ENCODE peak calls at places on chromosomes 2 and 18, in eight cellular contexts. One of them, this sample, is unnamed.

GRCh38 chr2:202237787-202238233 is 587 bp downstream of the SUMO1 start:
- DNase-seq in CD8-positive, alpha-beta T cell: no peak
- DNase-seq in breast epithelium: no peak
- DNase-seq in H1: no peak
- DNase-seq in body of pancreas: peak
- DNase-seq in neural progenitor cell: peak
- DNase-seq in cardiac muscle cell: peak
- DNase-seq in esophagus squamous epithelium: no peak
- DNase-seq in this sample: peak

GRCh38 chr2:218186355-218186766 is 19.6 kb upstream of the CXCR1 start:
- DNase-seq in CD8-positive, alpha-beta T cell: peak
- DNase-seq in breast epithelium: peak
- DNase-seq in H1: peak
- DNase-seq in body of pancreas: peak
- DNase-seq in neural progenitor cell: peak
- DNase-seq in cardiac muscle cell: peak
- DNase-seq in esophagus squamous epithelium: no peak
- DNase-seq in this sample: peak

GRCh38 chr2:120538691-120539420 is 192.9 kb downstream of the INHBB start:
- DNase-seq in CD8-positive, alpha-beta T cell: no peak
- DNase-seq in breast epithelium: peak
- DNase-seq in H1: no peak
- DNase-seq in body of pancreas: no peak
- DNase-seq in neural progenitor cell: no peak
- DNase-seq in cardiac muscle cell: no peak
- DNase-seq in esophagus squamous epithelium: no peak
- DNase-seq in this sample: no peak

GRCh38 chr2:38163006-38163405 is 87.1 kb upstream of the CYP1B1 start:
- DNase-seq in CD8-positive, alpha-beta T cell: no peak
- DNase-seq in breast epithelium: no peak
- DNase-seq in H1: no peak
- DNase-seq in body of pancreas: no peak
- DNase-seq in neural progenitor cell: no peak
- DNase-seq in cardiac muscle cell: no peak
- DNase-seq in esophagus squamous epithelium: no peak
- DNase-seq in this sample: no peak

GRCh38 chr2:157246212-157247067 is 11.1 kb upstream of the GALNT5 start:
- DNase-seq in CD8-positive, alpha-beta T cell: no peak
- DNase-seq in breast epithelium: no peak
- DNase-seq in H1: peak
- DNase-seq in body of pancreas: no peak
- DNase-seq in neural progenitor cell: peak
- DNase-seq in cardiac muscle cell: no peak
- DNase-seq in esophagus squamous epithelium: no peak
- DNase-seq in this sample: no peak

GRCh38 chr2:232698552-232699091 is 1.5 kb downstream of the GIGYF2 start:
- DNase-seq in CD8-positive, alpha-beta T cell: no peak
- DNase-seq in breast epithelium: no peak
- DNase-seq in H1: no peak
- DNase-seq in body of pancreas: no peak
- DNase-seq in neural progenitor cell: no peak
- DNase-seq in cardiac muscle cell: no peak
- DNase-seq in esophagus squamous epithelium: no peak
- DNase-seq in this sample: no peak

GRCh38 chr18:48776161-48776555 is 174.6 kb downstream of the SMAD7 start:
- DNase-seq in CD8-positive, alpha-beta T cell: no peak
- DNase-seq in breast epithelium: no peak
- DNase-seq in H1: no peak
- DNase-seq in body of pancreas: no peak
- DNase-seq in neural progenitor cell: no peak
- DNase-seq in cardiac muscle cell: no peak
- DNase-seq in esophagus squamous epithelium: no peak
- DNase-seq in this sample: no peak

GRCh38 chr2:191056218-191056617 is 42.2 kb upstream of the STAT1 start:
- DNase-seq in CD8-positive, alpha-beta T cell: no peak
- DNase-seq in breast epithelium: no peak
- DNase-seq in H1: no peak
- DNase-seq in body of pancreas: no peak
- DNase-seq in neural progenitor cell: no peak
- DNase-seq in cardiac muscle cell: no peak
- DNase-seq in esophagus squamous epithelium: no peak
- DNase-seq in this sample: no peak

GRCh38 chr18:27780061-27780740 is 396.7 kb downstream of the CDH2 start:
- DNase-seq in CD8-positive, alpha-beta T cell: no peak
- DNase-seq in breast epithelium: no peak
- DNase-seq in H1: no peak
- DNase-seq in body of pancreas: no peak
- DNase-seq in neural progenitor cell: no peak
- DNase-seq in cardiac muscle cell: no peak
- DNase-seq in esophagus squamous epithelium: no peak
- DNase-seq in this sample: no peak

GRCh38 chr2:102350118-102350793 is 5.3 kb upstream of the IL18R1 start:
- DNase-seq in CD8-positive, alpha-beta T cell: no peak
- DNase-seq in breast epithelium: no peak
- DNase-seq in H1: no peak
- DNase-seq in body of pancreas: no peak
- DNase-seq in neural progenitor cell: no peak
- DNase-seq in cardiac muscle cell: no peak
- DNase-seq in esophagus squamous epithelium: no peak
- DNase-seq in this sample: no peak

GRCh38 chr2:33291278-33292013 is 185.0 kb upstream of the RASGRP3 start:
- DNase-seq in CD8-positive, alpha-beta T cell: no peak
- DNase-seq in breast epithelium: no peak
- DNase-seq in H1: no peak
- DNase-seq in body of pancreas: no peak
- DNase-seq in neural progenitor cell: no peak
- DNase-seq in cardiac muscle cell: no peak
- DNase-seq in esophagus squamous epithelium: no peak
- DNase-seq in this sample: no peak

GRCh38 chr18:9101730-9102390 is 639 bp upstream of the NDUFV2 start:
- DNase-seq in CD8-positive, alpha-beta T cell: no peak
- DNase-seq in breast epithelium: no peak
- DNase-seq in H1: no peak
- DNase-seq in body of pancreas: no peak
- DNase-seq in neural progenitor cell: no peak
- DNase-seq in cardiac muscle cell: no peak
- DNase-seq in esophagus squamous epithelium: no peak
- DNase-seq in this sample: no peak

GRCh38 chr2:106095478-106096392 is 98.4 kb downstream of the UXS1 start:
- DNase-seq in CD8-positive, alpha-beta T cell: peak
- DNase-seq in breast epithelium: no peak
- DNase-seq in H1: no peak
- DNase-seq in body of pancreas: no peak
- DNase-seq in neural progenitor cell: no peak
- DNase-seq in cardiac muscle cell: no peak
- DNase-seq in esophagus squamous epithelium: no peak
- DNase-seq in this sample: peak

DNA sequence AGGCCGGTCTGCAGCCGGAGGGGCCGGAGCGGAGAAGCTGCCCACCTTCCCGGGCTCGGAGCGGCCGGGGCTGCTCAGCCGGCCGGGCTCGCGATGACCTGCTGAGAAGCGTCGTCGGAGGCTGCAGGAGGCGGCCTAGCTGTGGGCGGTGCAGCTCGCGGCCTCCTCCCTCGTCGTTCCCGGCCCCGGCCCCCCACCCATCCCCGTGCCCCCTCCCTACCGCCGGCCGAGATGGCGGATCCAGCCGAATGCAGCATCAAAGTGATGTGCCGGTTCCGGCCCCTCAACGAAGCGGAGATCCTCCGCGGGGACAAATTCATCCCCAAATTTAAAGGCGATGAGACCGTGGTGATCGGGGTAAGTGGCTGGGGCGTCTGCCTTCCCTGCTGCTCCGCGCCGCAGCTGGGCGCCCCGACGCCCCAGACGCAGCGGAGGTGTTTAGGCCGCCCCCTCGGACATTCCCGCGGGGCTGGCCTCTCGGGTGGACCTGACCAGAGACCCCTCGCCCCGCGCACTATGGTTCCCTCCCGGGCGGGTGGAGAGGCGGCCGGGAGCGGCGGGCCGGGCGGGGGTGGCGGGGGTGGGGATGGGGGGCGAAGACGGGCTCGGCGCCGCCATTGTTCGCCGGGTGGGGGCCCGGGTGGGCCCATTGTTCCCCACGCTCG is 492 bp downstream of the KIF5C start:
- DNase-seq in CD8-positive, alpha-beta T cell: no peak
- DNase-seq in breast epithelium: no peak
- DNase-seq in H1: no peak
- DNase-seq in body of pancreas: no peak
- DNase-seq in neural progenitor cell: no peak
- DNase-seq in cardiac muscle cell: no peak
- DNase-seq in esophagus squamous epithelium: no peak
- DNase-seq in this sample: no peak
- H3K4me3 ChIP-seq in CD8-positive, alpha-beta T cell: peak
- H3K4me3 ChIP-seq in breast epithelium: peak
- H3K4me3 ChIP-seq in H1: peak
- H3K4me3 ChIP-seq in body of pancreas: no peak
- H3K4me3 ChIP-seq in neural progenitor cell: peak
- H3K4me3 ChIP-seq in cardiac muscle cell: peak
- H3K4me3 ChIP-seq in esophagus squamous epithelium: peak
- H3K4me3 ChIP-seq in this sample: peak

DNA sequence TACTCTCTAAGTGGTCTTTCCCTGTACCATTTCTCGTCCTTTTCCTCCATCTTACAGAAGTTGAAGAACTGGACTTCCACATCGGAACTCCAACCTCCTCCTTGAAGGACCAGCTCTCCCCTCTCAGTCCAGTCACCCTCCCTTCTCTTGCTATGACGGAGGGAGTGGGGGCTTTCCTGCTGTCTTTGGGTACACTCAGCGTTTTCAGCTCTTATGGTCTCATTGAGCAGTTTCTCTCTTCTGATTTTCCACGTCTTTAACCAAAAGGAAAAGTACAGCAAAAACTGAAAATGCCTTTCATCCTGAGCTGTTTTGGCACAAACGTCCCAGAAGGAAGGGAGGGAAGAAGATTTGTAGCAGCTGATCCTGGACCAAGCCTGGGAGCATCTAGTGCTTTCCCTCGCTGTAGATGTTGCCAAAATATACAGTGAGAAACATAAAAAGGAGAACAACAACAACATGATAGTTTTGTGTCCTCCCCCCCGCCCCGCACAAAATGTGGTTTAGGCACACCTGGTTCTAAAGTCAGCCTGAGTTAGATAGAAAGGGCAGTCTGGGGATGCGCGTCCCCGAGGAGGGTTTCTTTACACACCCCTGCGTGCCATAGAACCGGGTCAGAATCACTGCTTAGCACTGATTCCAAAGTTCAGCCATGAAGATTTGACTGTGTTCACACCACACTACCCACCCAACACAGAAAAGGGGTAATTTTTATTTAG is 53.5 kb downstream of the SLC40A1 start:
- DNase-seq in CD8-positive, alpha-beta T cell: no peak
- DNase-seq in breast epithelium: no peak
- DNase-seq in H1: no peak
- DNase-seq in body of pancreas: no peak
- DNase-seq in neural progenitor cell: no peak
- DNase-seq in cardiac muscle cell: no peak
- DNase-seq in esophagus squamous epithelium: no peak
- DNase-seq in this sample: no peak
- H3K27ac ChIP-seq in CD8-positive, alpha-beta T cell: no peak
- H3K27ac ChIP-seq in breast epithelium: peak
- H3K27ac ChIP-seq in H1: no peak
- H3K27ac ChIP-seq in body of pancreas: no peak
- H3K27ac ChIP-seq in neural progenitor cell: no peak
- H3K27ac ChIP-seq in cardiac muscle cell: no peak
- H3K27ac ChIP-seq in esophagus squamous epithelium: no peak
- H3K27ac ChIP-seq in this sample: no peak

DNA sequence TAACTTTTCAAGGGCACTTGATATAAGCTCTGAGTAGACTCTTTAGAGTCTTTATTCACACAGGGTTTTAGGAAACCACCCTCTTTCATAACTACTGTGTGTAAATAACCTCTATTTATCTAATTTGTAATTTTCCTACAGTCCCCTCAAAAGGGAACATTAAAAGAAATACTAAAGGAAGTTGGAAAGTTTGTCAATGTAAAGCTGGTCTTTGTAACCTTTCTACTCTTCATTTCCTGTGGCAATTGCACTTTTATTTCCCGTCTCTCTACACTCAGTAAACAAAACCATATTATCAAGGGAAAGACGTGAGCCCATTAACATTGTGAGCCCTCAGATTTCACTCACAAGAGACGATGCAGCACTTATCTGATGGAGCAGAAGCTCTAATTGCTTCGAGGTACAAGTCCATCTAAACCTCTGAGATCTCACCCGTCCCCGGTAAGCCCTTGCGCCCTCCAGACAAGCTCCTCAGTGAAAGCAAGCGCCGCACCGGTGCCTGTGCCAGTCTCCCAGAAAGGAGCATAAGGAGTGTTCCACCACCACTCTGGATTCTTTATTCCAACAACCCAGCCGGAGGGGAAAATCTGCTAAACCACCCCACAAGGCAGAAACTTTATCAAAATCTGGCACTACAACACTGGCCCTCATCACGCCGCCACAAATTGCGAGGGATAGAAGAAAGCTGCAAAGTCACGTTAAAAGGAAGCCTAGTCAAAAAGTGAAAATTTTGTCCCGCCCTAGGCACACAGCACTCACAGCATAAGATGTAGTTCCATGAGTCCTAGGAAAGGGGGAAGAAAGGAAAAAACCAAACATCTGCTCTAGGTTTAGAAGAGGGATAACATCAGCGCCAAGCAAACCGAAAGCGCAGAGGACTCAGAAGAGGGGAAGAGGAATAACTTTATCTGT is 906 bp upstream of the HOXD1 start:
- DNase-seq in CD8-positive, alpha-beta T cell: no peak
- DNase-seq in breast epithelium: no peak
- DNase-seq in H1: no peak
- DNase-seq in body of pancreas: no peak
- DNase-seq in neural progenitor cell: peak
- DNase-seq in cardiac muscle cell: no peak
- DNase-seq in esophagus squamous epithelium: no peak
- DNase-seq in this sample: peak
- H3K4me3 ChIP-seq in CD8-positive, alpha-beta T cell: peak
- H3K4me3 ChIP-seq in breast epithelium: peak
- H3K4me3 ChIP-seq in H1: peak
- H3K4me3 ChIP-seq in body of pancreas: peak
- H3K4me3 ChIP-seq in neural progenitor cell: peak
- H3K4me3 ChIP-seq in cardiac muscle cell: peak
- H3K4me3 ChIP-seq in esophagus squamous epithelium: peak
- H3K4me3 ChIP-seq in this sample: peak

GRCh38 chr18:6489977-6490376 is 75.3 kb upstream of the L3MBTL4 start:
- DNase-seq in CD8-positive, alpha-beta T cell: no peak
- DNase-seq in breast epithelium: no peak
- DNase-seq in H1: no peak
- DNase-seq in body of pancreas: no peak
- DNase-seq in neural progenitor cell: no peak
- DNase-seq in cardiac muscle cell: no peak
- DNase-seq in esophagus squamous epithelium: no peak
- DNase-seq in this sample: no peak
- H3K27ac ChIP-seq in CD8-positive, alpha-beta T cell: no peak
- H3K27ac ChIP-seq in breast epithelium: no peak
- H3K27ac ChIP-seq in H1: no peak
- H3K27ac ChIP-seq in body of pancreas: no peak
- H3K27ac ChIP-seq in neural progenitor cell: no peak
- H3K27ac ChIP-seq in cardiac muscle cell: no peak
- H3K27ac ChIP-seq in esophagus squamous epithelium: no peak
- H3K27ac ChIP-seq in this sample: no peak

This sample was measured in aorta.